ENCODE peak calls at places on chromosomes 12 and 14, in six cellular contexts. One of them, this sample, is unnamed.

GRCh38 chr14:100375273-100375962 is 52.3 kb downstream of the SLC25A47 start:
- DNase-seq in frontal cortex: no peak
- DNase-seq in GM13977: peak; percentile 83
- DNase-seq in uterus: peak; percentile 73
- DNase-seq in cardiac fibroblast: peak; percentile 94
- DNase-seq in Right ventricle myocardium superior: peak; percentile 84
- DNase-seq in this sample: no peak

GRCh38 chr14:55749201-55749812 is 169.3 kb downstream of the KTN1 start:
- DNase-seq in frontal cortex: no peak
- DNase-seq in GM13977: no peak
- DNase-seq in uterus: no peak
- DNase-seq in cardiac fibroblast: peak; percentile 33
- DNase-seq in Right ventricle myocardium superior: no peak
- DNase-seq in this sample: no peak

GRCh38 chr12:3446235-3446634 is 44.8 kb upstream of the PRMT8 start:
- DNase-seq in frontal cortex: no peak
- DNase-seq in GM13977: no peak
- DNase-seq in uterus: no peak
- DNase-seq in cardiac fibroblast: no peak
- DNase-seq in Right ventricle myocardium superior: no peak
- DNase-seq in this sample: no peak

GRCh38 chr12:118034429-118035193 is 18.1 kb downstream of the RFC5 start:
- DNase-seq in frontal cortex: no peak
- DNase-seq in GM13977: no peak
- DNase-seq in uterus: no peak
- DNase-seq in cardiac fibroblast: peak; percentile 59
- DNase-seq in Right ventricle myocardium superior: no peak
- DNase-seq in this sample: no peak

GRCh38 chr14:60944206-60944605 is 36.7 kb downstream of the TRMT5 start:
- DNase-seq in frontal cortex: no peak
- DNase-seq in GM13977: no peak
- DNase-seq in uterus: no peak
- DNase-seq in cardiac fibroblast: no peak
- DNase-seq in Right ventricle myocardium superior: no peak
- DNase-seq in this sample: no peak

GRCh38 chr14:76776306-76777251 is 15.3 kb downstream of the VASH1 start:
- DNase-seq in frontal cortex: no peak
- DNase-seq in GM13977: no peak
- DNase-seq in uterus: peak; percentile 11
- DNase-seq in cardiac fibroblast: no peak
- DNase-seq in Right ventricle myocardium superior: no peak
- DNase-seq in this sample: no peak

GRCh38 chr14:89680156-89680555 is 263.1 kb upstream of the FOXN3 start:
- DNase-seq in frontal cortex: no peak
- DNase-seq in GM13977: no peak
- DNase-seq in uterus: no peak
- DNase-seq in cardiac fibroblast: no peak
- DNase-seq in Right ventricle myocardium superior: no peak
- DNase-seq in this sample: no peak

GRCh38 chr14:101352567-101352966 is 208.7 kb upstream of the DIO3 start:
- DNase-seq in frontal cortex: no peak
- DNase-seq in GM13977: no peak
- DNase-seq in uterus: peak; percentile 6
- DNase-seq in cardiac fibroblast: no peak
- DNase-seq in Right ventricle myocardium superior: no peak
- DNase-seq in this sample: no peak

GRCh38 chr12:132173135-132174014 is 29.1 kb downstream of the NOC4L start:
- DNase-seq in frontal cortex: no peak
- DNase-seq in GM13977: no peak
- DNase-seq in uterus: no peak
- DNase-seq in cardiac fibroblast: no peak
- DNase-seq in Right ventricle myocardium superior: peak; percentile 24
- DNase-seq in this sample: no peak

GRCh38 chr12:46773537-46773936 is 52.3 kb downstream of the SLC38A4 start:
- DNase-seq in frontal cortex: no peak
- DNase-seq in GM13977: no peak
- DNase-seq in uterus: no peak
- DNase-seq in cardiac fibroblast: no peak
- DNase-seq in Right ventricle myocardium superior: no peak
- DNase-seq in this sample: no peak

GRCh38 chr14:68248481-68249255 is 429.1 kb downstream of the RAD51B start:
- DNase-seq in frontal cortex: no peak
- DNase-seq in GM13977: peak; percentile 53
- DNase-seq in uterus: peak; percentile 46
- DNase-seq in cardiac fibroblast: peak; percentile 87
- DNase-seq in Right ventricle myocardium superior: peak; percentile 44
- DNase-seq in this sample: peak; percentile 31

GRCh38 chr14:64502476-64503183 is 1.0 kb downstream of the ZBTB25 start:
- DNase-seq in frontal cortex: no peak
- DNase-seq in GM13977: no peak
- DNase-seq in uterus: no peak
- DNase-seq in cardiac fibroblast: no peak
- DNase-seq in Right ventricle myocardium superior: no peak
- DNase-seq in this sample: no peak

GRCh38 chr14:74501135-74501614 is 7.6 kb downstream of the ISCA2 start:
- DNase-seq in frontal cortex: peak; percentile 29
- DNase-seq in GM13977: no peak
- DNase-seq in uterus: peak; percentile 88
- DNase-seq in cardiac fibroblast: peak; percentile 72
- DNase-seq in Right ventricle myocardium superior: peak; percentile 81
- DNase-seq in this sample: no peak

GRCh38 chr12:120474092-120474960 is 4.8 kb upstream of the SRSF9 start:
- DNase-seq in frontal cortex: no peak
- DNase-seq in GM13977: no peak
- DNase-seq in uterus: peak; percentile 35
- DNase-seq in cardiac fibroblast: peak; percentile 77
- DNase-seq in Right ventricle myocardium superior: no peak
- DNase-seq in this sample: no peak

GRCh38 chr14:100587248-100587762 is at the start of gene BEGAIN:
- DNase-seq in frontal cortex: no peak
- DNase-seq in GM13977: no peak
- DNase-seq in uterus: no peak
- DNase-seq in cardiac fibroblast: no peak
- DNase-seq in Right ventricle myocardium superior: peak; percentile 16
- DNase-seq in this sample: no peak

GRCh38 chr12:49018282-49019119 is at the start of gene PRKAG1:
- DNase-seq in frontal cortex: peak; percentile 94
- DNase-seq in GM13977: peak; percentile 98
- DNase-seq in uterus: peak; percentile 95
- DNase-seq in cardiac fibroblast: peak; percentile 98
- DNase-seq in Right ventricle myocardium superior: peak; percentile 98
- DNase-seq in this sample: peak; percentile 92

GRCh38 chr12:58548801-58549200 is 371.5 kb downstream of the LRIG3 start:
- DNase-seq in frontal cortex: no peak
- DNase-seq in GM13977: no peak
- DNase-seq in uterus: no peak
- DNase-seq in cardiac fibroblast: no peak
- DNase-seq in Right ventricle myocardium superior: no peak
- DNase-seq in this sample: no peak

GRCh38 chr14:103259801-103260628 is 74.0 kb upstream of the EIF5 start:
- DNase-seq in frontal cortex: no peak
- DNase-seq in GM13977: no peak
- DNase-seq in uterus: no peak
- DNase-seq in cardiac fibroblast: no peak
- DNase-seq in Right ventricle myocardium superior: no peak
- DNase-seq in this sample: no peak

GRCh38 chr12:129871991-129872969 is 31.5 kb downstream of the TMEM132D start:
- DNase-seq in frontal cortex: no peak
- DNase-seq in GM13977: no peak
- DNase-seq in uterus: no peak
- DNase-seq in cardiac fibroblast: no peak
- DNase-seq in Right ventricle myocardium superior: no peak
- DNase-seq in this sample: no peak

GRCh38 chr12:123085730-123086487 is 65.0 kb downstream of the PITPNM2 start:
- DNase-seq in frontal cortex: no peak
- DNase-seq in GM13977: no peak
- DNase-seq in uterus: no peak
- DNase-seq in cardiac fibroblast: peak; percentile 52
- DNase-seq in Right ventricle myocardium superior: peak; percentile 78
- DNase-seq in this sample: no peak

GRCh38 chr14:99441918-99442317 is 38.7 kb downstream of the SETD3 start:
- DNase-seq in frontal cortex: no peak
- DNase-seq in GM13977: no peak
- DNase-seq in uterus: no peak
- DNase-seq in cardiac fibroblast: no peak
- DNase-seq in Right ventricle myocardium superior: no peak
- DNase-seq in this sample: no peak

GRCh38 chr12:69008510-69008909 is 75.5 kb upstream of the CPM start:
- DNase-seq in frontal cortex: no peak
- DNase-seq in GM13977: no peak
- DNase-seq in uterus: no peak
- DNase-seq in cardiac fibroblast: peak; percentile 62
- DNase-seq in Right ventricle myocardium superior: no peak
- DNase-seq in this sample: no peak

GRCh38 chr12:27104546-27104945 is 22.2 kb upstream of the C12orf71 start:
- DNase-seq in frontal cortex: no peak
- DNase-seq in GM13977: no peak
- DNase-seq in uterus: no peak
- DNase-seq in cardiac fibroblast: no peak
- DNase-seq in Right ventricle myocardium superior: no peak
- DNase-seq in this sample: no peak

GRCh38 chr12:66140726-66141125 is 10.2 kb upstream of the LLPH start:
- DNase-seq in frontal cortex: no peak
- DNase-seq in GM13977: no peak
- DNase-seq in uterus: no peak
- DNase-seq in cardiac fibroblast: no peak
- DNase-seq in Right ventricle myocardium superior: no peak
- DNase-seq in this sample: no peak

GRCh38 chr12:103457471-103457870 is 38.3 kb downstream of the C12orf42 start:
- DNase-seq in frontal cortex: no peak
- DNase-seq in GM13977: no peak
- DNase-seq in uterus: no peak
- DNase-seq in cardiac fibroblast: no peak
- DNase-seq in Right ventricle myocardium superior: no peak
- DNase-seq in this sample: no peak

GRCh38 chr14:99055816-99056215 is 216.2 kb downstream of the BCL11B start:
- DNase-seq in frontal cortex: no peak
- DNase-seq in GM13977: no peak
- DNase-seq in uterus: no peak
- DNase-seq in cardiac fibroblast: no peak
- DNase-seq in Right ventricle myocardium superior: no peak
- DNase-seq in this sample: no peak

GRCh38 chr12:20120296-20120695 is 248.0 kb upstream of the PDE3A start:
- DNase-seq in frontal cortex: no peak
- DNase-seq in GM13977: no peak
- DNase-seq in uterus: no peak
- DNase-seq in cardiac fibroblast: peak; percentile 59
- DNase-seq in Right ventricle myocardium superior: no peak
- DNase-seq in this sample: no peak

GRCh38 chr12:85627584-85627983 is 208.6 kb downstream of the RASSF9 start:
- DNase-seq in frontal cortex: no peak
- DNase-seq in GM13977: no peak
- DNase-seq in uterus: no peak
- DNase-seq in cardiac fibroblast: peak; percentile 83
- DNase-seq in Right ventricle myocardium superior: no peak
- DNase-seq in this sample: no peak

GRCh38 chr14:59464651-59465569 is at the start of gene GPR135:
- DNase-seq in frontal cortex: peak; percentile 75
- DNase-seq in GM13977: peak; percentile 85
- DNase-seq in uterus: peak; percentile 76
- DNase-seq in cardiac fibroblast: peak; percentile 45
- DNase-seq in Right ventricle myocardium superior: peak; percentile 81
- DNase-seq in this sample: peak; percentile 31

GRCh38 chr14:69539631-69540410 is 34.9 kb downstream of the CCDC177 start:
- DNase-seq in frontal cortex: no peak
- DNase-seq in GM13977: no peak
- DNase-seq in uterus: no peak
- DNase-seq in cardiac fibroblast: peak; percentile 88
- DNase-seq in Right ventricle myocardium superior: peak; percentile 64
- DNase-seq in this sample: no peak

GRCh38 chr12:115204957-115205754 is 521.2 kb upstream of the TBX3 start:
- DNase-seq in frontal cortex: no peak
- DNase-seq in GM13977: no peak
- DNase-seq in uterus: no peak
- DNase-seq in cardiac fibroblast: peak; percentile 69
- DNase-seq in Right ventricle myocardium superior: no peak
- DNase-seq in this sample: no peak

GRCh38 chr14:61364243-61364642 is 42.9 kb downstream of the PRKCH start:
- DNase-seq in frontal cortex: no peak
- DNase-seq in GM13977: no peak
- DNase-seq in uterus: no peak
- DNase-seq in cardiac fibroblast: no peak
- DNase-seq in Right ventricle myocardium superior: no peak
- DNase-seq in this sample: no peak

GRCh38 chr14:103698380-103699260 is 16.6 kb downstream of the XRCC3 start:
- DNase-seq in frontal cortex: no peak
- DNase-seq in GM13977: no peak
- DNase-seq in uterus: no peak
- DNase-seq in cardiac fibroblast: no peak
- DNase-seq in Right ventricle myocardium superior: peak; percentile 39
- DNase-seq in this sample: no peak

GRCh38 chr12:68453876-68454275 is 121.7 kb upstream of the MDM1 start:
- DNase-seq in frontal cortex: no peak
- DNase-seq in GM13977: no peak
- DNase-seq in uterus: no peak
- DNase-seq in cardiac fibroblast: no peak
- DNase-seq in Right ventricle myocardium superior: no peak
- DNase-seq in this sample: no peak

GRCh38 chr14:50846171-50846880 is 15.4 kb upstream of the NIN start:
- DNase-seq in frontal cortex: no peak
- DNase-seq in GM13977: no peak
- DNase-seq in uterus: no peak
- DNase-seq in cardiac fibroblast: peak; percentile 88
- DNase-seq in Right ventricle myocardium superior: no peak
- DNase-seq in this sample: no peak

GRCh38 chr12:116920939-116921338 is 10.2 kb downstream of the FBXW8 start:
- DNase-seq in frontal cortex: no peak
- DNase-seq in GM13977: no peak
- DNase-seq in uterus: no peak
- DNase-seq in cardiac fibroblast: no peak
- DNase-seq in Right ventricle myocardium superior: no peak
- DNase-seq in this sample: no peak

GRCh38 chr12:1184402-1184801 is 193.4 kb downstream of the ERC1 start:
- DNase-seq in frontal cortex: no peak
- DNase-seq in GM13977: no peak
- DNase-seq in uterus: no peak
- DNase-seq in cardiac fibroblast: peak; percentile 53
- DNase-seq in Right ventricle myocardium superior: no peak
- DNase-seq in this sample: no peak

This sample was measured in D721Med.